ENCODE peak calls at places on chromosomes 1 and 21, in seven cellular contexts. Y is H1, H is trophoblast cell, U is IMR-90, B is neuronal stem cell, S is mesendoderm, F is H9. Z is an unnamed sample.
A peak's percentile ranks its signal among the peaks of the same experiment; 100 is the strongest.

GRCh38 chr1:221487781-221488520 is 253.9 kb downstream of the DUSP10 start:
- DNase-seq in Y (no peak), H (no peak), U (peak; percentile 89), B (no peak), S (no peak), F (no peak), Z (peak; percentile 85)

GRCh38 chr1:43545686-43546387 is 15.2 kb downstream of the PTPRF start:
- DNase-seq in Y (peak; percentile 97), H (peak; percentile 84), U (no peak), B (peak; percentile 89), S (peak; percentile 97), F (peak; percentile 97), Z (peak; percentile 62)

GRCh38 chr21:35508389-35508888 is 459.3 kb upstream of the RUNX1 start:
- DNase-seq in Y (peak; percentile 52), H (peak; percentile 63), U (peak; percentile 65), B (peak; percentile 17), S (peak; percentile 94), F (peak; percentile 56), Z (peak; percentile 91)

GRCh38 chr1:230618537-230618936 is 23.7 kb upstream of the COG2 start:
- DNase-seq in Y (no peak), H (no peak), U (no peak), B (no peak), S (no peak), F (no peak), Z (no peak)

GRCh38 chr1:7207875-7208646 is 422.8 kb downstream of the CAMTA1 start:
- DNase-seq in Y (peak; percentile 86), H (peak; percentile 65), U (peak; percentile 73), B (peak; percentile 51), S (peak; percentile 87), F (peak; percentile 87), Z (peak; percentile 31)

GRCh38 chr1:24744911-24745710 is at the start of gene CLIC4:
- DNase-seq in Y (peak; percentile 100), H (peak; percentile 100), U (peak; percentile 99), B (peak; percentile 100), S (peak; percentile 99), F (peak; percentile 100), Z (peak; percentile 99)

GRCh38 chr1:179831225-179831624 is 46.4 kb downstream of the TOR1AIP2 start:
- DNase-seq in Y (no peak), H (no peak), U (no peak), B (no peak), S (no peak), F (no peak), Z (no peak)

GRCh38 chr21:33266050-33266783 is at the start of gene IL10RB:
- DNase-seq in Y (peak; percentile 86), H (peak; percentile 75), U (peak; percentile 39), B (peak; percentile 75), S (peak; percentile 73), F (peak; percentile 78), Z (peak; percentile 75)

GRCh38 chr1:232981161-232981560 is 30.8 kb downstream of the NTPCR start:
- DNase-seq in Y (no peak), H (no peak), U (no peak), B (no peak), S (no peak), F (no peak), Z (no peak)

GRCh38 chr21:42532466-42533181 is 19.0 kb downstream of the SLC37A1 start:
- DNase-seq in Y (no peak), H (peak; percentile 21), U (peak; percentile 12), B (no peak), S (no peak), F (peak; percentile 10), Z (no peak)

GRCh38 chr1:32351859-32352745 is 10.2 kb downstream of the FAM229A start:
- DNase-seq in Y (peak; percentile 54), H (peak; percentile 53), U (peak; percentile 45), B (no peak), S (peak; percentile 58), F (no peak), Z (peak; percentile 80)

GRCh38 chr1:1354271-1355247 is 3.8 kb downstream of the MXRA8 start:
- DNase-seq in Y (peak; percentile 69), H (peak; percentile 26), U (no peak), B (no peak), S (no peak), F (no peak), Z (no peak)

GRCh38 chr1:213983589-213984386 is 4.0 kb upstream of the PROX1 start:
- DNase-seq in Y (no peak), H (no peak), U (no peak), B (no peak), S (peak; percentile 50), F (no peak), Z (no peak)

GRCh38 chr1:213984387-213985180 is 3.2 kb upstream of the PROX1 start:
- DNase-seq in Y (no peak), H (no peak), U (no peak), B (no peak), S (peak; percentile 85), F (peak; percentile 70), Z (no peak)

GRCh38 chr1:213982515-213982813 is 5.3 kb upstream of the PROX1 start:
- DNase-seq in Y (no peak), H (no peak), U (no peak), B (no peak), S (no peak), F (no peak), Z (no peak)

GRCh38 chr1:213980906-213981305 is 6.9 kb upstream of the PROX1 start:
- DNase-seq in Y (no peak), H (no peak), U (no peak), B (no peak), S (peak; percentile 3), F (no peak), Z (no peak)

DNA sequence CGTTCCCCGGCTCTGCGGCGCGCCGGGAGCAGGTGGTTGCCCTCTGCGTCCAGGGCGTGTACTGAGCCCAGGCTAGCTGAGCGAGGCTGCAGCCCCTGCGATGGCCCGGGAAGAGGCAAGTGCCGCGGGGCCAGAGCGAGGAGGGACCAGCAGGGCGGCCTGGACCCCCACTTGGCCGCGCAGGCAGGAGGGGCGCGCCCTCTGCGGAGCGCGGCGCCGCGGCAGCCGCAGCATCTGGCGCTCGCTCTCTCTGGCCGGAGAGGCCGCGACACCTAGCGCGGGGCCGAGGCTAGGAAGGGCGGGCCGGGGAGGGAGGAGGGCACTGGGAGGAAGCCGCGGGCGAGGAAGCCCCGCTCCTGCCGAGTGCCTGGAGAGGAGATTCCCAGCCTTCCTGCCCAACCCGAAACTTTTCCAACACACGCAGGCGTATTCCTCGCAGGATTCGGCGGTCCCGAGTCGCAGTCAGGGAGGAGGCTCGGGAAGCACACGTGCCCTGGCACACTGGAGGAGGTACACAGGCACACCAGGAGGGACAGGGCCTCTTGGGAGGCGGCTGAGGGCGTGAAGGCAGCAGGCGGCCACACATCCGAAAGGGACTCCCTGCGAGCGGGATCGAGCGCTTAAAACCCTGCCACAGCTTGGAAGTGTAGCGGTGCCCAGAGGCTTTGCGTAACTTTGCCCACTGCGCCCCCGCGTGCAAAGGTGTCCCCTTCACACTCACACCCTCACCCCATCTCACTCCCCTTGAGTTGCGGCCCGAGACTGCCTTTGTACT is 4.8 kb upstream of the PROX1 start:
- DNase-seq in Y (peak; percentile 81), H (no peak), U (no peak), B (peak; percentile 70), S (peak; percentile 84), F (peak; percentile 76), Z (no peak)
- H2BK5ac ChIP-seq in Y (peak overlapping the region; percentile 84), H (no peak overlapping the region), U (no peak overlapping the region), B (peak overlapping the region; percentile 85), S (no peak overlapping the region), F (no peak overlapping the region), Z (no peak overlapping the region)

GRCh38 chr1:231643333-231644237 is 17.0 kb downstream of the DISC1 start:
- DNase-seq in Y (no peak), H (no peak), U (no peak), B (no peak), S (no peak), F (no peak), Z (no peak)

GRCh38 chr1:231636157-231636556 is 9.6 kb downstream of the DISC1 start:
- DNase-seq in Y (no peak), H (peak; percentile 72), U (peak; percentile 80), B (no peak), S (peak; percentile 80), F (no peak), Z (peak; percentile 89)

GRCh38 chr1:231638647-231639046 is 12.1 kb downstream of the DISC1 start:
- DNase-seq in Y (no peak), H (no peak), U (no peak), B (no peak), S (no peak), F (no peak), Z (no peak)

GRCh38 chr1:231642600-231643332 is 16.2 kb downstream of the DISC1 start:
- DNase-seq in Y (no peak), H (no peak), U (no peak), B (no peak), S (no peak), F (no peak), Z (no peak)

DNA sequence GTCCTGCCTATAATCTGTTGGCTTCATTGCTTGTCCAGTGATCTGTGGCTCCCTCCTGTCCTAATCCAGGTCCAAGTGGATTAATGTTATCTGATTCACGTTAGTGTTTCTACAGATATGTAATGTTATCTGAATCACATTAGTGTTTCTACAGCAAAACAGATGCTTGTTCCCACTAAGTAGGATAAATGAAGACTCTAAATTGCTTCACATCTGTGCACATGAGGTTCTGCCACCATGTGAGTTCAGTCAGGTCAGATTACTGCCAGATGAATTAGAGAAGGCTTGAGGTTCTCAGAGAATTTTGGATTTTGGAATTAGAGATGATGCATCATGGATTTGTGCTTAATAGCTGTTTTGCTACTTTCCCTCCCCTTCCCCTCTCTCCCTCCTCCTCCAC is 13.2 kb downstream of the DISC1 start:
- DNase-seq in Y (no peak), H (no peak), U (peak; percentile 11), B (no peak), S (no peak), F (no peak), Z (no peak)
- H2BK120ac ChIP-seq in Y (no peak overlapping the region), H (no peak overlapping the region), U (no peak overlapping the region), B (no peak overlapping the region), S (no peak overlapping the region), F (no peak overlapping the region), Z (no peak overlapping the region)

DNA sequence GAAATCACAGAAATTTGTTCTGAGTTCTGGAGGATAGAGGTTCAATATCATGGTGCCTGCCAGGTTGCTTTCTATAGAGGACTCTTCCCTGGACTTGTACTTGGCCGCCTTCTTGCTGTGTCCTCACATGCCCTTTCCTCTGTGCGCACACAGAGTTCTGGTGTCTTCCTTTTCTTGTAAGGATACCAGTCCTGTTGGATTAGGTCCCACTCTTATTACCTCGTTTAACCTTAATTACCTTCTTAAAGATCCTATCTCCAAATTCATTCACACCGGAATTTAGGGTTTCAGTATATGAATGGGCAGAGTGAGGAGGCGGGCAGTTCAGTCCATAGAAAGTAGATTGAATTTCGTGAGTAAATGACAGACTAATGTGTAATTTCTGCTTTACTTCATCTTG is 413.9 kb downstream of the NCAM2 start:
- DNase-seq in Y (no peak), H (no peak), U (no peak), B (no peak), S (no peak), F (no peak), Z (no peak)
- H2BK5ac ChIP-seq in Y (no peak overlapping the region), H (no peak overlapping the region), U (no peak overlapping the region), B (no peak overlapping the region), S (no peak overlapping the region), F (no peak overlapping the region), Z (no peak overlapping the region)

DNA sequence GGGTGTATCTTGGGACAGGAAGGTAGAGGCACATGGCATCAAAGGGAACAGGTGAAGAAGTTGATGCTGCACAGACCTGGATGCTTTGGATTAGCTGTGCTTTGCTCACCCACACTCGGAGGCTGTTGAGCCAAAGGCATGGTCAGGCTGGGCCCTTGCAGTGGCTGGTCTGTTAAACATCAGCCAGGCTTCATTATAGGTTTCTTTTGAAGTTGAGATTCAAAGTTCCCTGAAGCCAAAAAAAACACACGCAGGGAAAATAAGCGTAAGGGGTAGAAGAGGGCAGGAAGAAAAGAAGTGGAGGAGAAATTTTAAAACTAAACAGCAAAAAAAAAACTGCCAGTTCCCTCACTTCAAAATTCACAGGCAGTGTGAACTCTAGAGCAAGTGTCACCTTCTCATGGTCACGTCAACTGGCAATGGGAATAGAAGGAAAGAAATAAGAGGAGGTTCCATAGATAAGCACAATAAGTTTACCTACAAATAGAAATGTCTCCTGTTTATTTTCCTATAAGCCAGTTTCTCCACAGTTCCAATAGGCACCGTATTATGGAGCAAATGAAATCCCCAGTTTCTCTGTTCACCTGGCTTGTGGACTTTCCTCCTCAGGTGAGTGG is 139.5 kb downstream of the PAPPA2 start:
- DNase-seq in Y (no peak), H (no peak), U (no peak), B (no peak), S (no peak), F (no peak), Z (no peak)
- H2BK120ac ChIP-seq in Y (no peak overlapping the region), H (peak overlapping the region; percentile 88), U (no peak overlapping the region), B (no peak overlapping the region), S (no peak overlapping the region), F (no peak overlapping the region), Z (no peak overlapping the region)